ENCODE peak calls at places on chromosome 1, in four cellular contexts. One of them, this sample, is unnamed. For H3K4me1, the result is how much of the 10 kb centered on the place peaks cover.

GRCh38 chr1:109959974-109960744 is 24.4 kb upstream of the AHCYL1 start:
- DNase-seq in mucosa of descending colon: no peak
- DNase-seq in mammary epithelial cell: peak
- DNase-seq in colonic mucosa: peak
- DNase-seq in this sample: no peak

GRCh38 chr1:72086394-72086793 is 195.9 kb downstream of the NEGR1 start:
- DNase-seq in colonic mucosa: no peak
- DNase-seq in mammary epithelial cell: no peak
- DNase-seq in mucosa of descending colon: no peak
- DNase-seq in this sample: no peak

GRCh38 chr1:104856518-104856917 is 1106.8 kb downstream of the AMY1C start:
- DNase-seq in colonic mucosa: no peak
- DNase-seq in mucosa of descending colon: no peak
- DNase-seq in mammary epithelial cell: no peak
- DNase-seq in this sample: no peak

GRCh38 chr1:70361727-70362413 is 7.3 kb upstream of the ANKRD13C start:
- DNase-seq in mammary epithelial cell: no peak
- DNase-seq in mucosa of descending colon: no peak
- DNase-seq in colonic mucosa: no peak
- DNase-seq in this sample: no peak

GRCh38 chr1:183106746-183107145 is 79.3 kb upstream of the LAMC2 start:
- DNase-seq in mucosa of descending colon: no peak
- DNase-seq in colonic mucosa: no peak
- DNase-seq in mammary epithelial cell: no peak
- DNase-seq in this sample: no peak

GRCh38 chr1:247421074-247421473 is 5.1 kb downstream of the NLRP3 start:
- DNase-seq in mammary epithelial cell: peak
- DNase-seq in mucosa of descending colon: no peak
- DNase-seq in colonic mucosa: no peak
- DNase-seq in this sample: no peak

GRCh38 chr1:244304156-244304555 is 147.6 kb downstream of the ADSS2 start:
- DNase-seq in mucosa of descending colon: no peak
- DNase-seq in mammary epithelial cell: no peak
- DNase-seq in colonic mucosa: no peak
- DNase-seq in this sample: peak

GRCh38 chr1:94418664-94419655 is 771 bp downstream of the ABCD3 start:
- DNase-seq in mucosa of descending colon: peak
- DNase-seq in colonic mucosa: peak
- DNase-seq in mammary epithelial cell: peak
- DNase-seq in this sample: peak

GRCh38 chr1:223142795-223143759 is at the start of gene TLR5:
- DNase-seq in mucosa of descending colon: peak
- DNase-seq in mammary epithelial cell: peak
- DNase-seq in colonic mucosa: peak
- DNase-seq in this sample: peak

GRCh38 chr1:226575436-226576390 is 27.1 kb downstream of the STUM start:
- DNase-seq in colonic mucosa: no peak
- DNase-seq in mucosa of descending colon: no peak
- DNase-seq in mammary epithelial cell: no peak
- DNase-seq in this sample: no peak

DNA sequence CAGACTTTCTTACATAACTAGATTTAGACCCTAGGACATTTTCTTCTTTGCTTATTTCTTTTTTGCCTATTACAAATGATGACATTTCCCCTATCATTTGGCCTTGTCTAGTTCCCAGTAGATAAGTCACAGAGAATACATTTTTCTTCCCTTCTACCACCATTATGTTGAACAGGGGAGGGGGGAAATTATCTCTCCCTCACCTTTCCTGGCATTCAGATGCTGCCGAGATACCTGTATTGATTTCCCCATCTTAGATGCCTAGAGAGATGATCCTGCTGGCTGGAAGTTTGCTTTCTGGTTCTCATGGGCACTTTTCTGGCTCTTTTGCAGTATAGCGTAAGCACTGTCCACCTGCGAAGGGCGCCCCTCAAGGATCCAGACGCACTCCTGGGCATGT is 5.7 kb downstream of the IPO9 start:
- DNase-seq in mucosa of descending colon: no peak
- DNase-seq in mammary epithelial cell: no peak
- DNase-seq in colonic mucosa: no peak
- DNase-seq in this sample: no peak
- H3K4me1 ChIP-seq in mucosa of descending colon: under half
- H3K4me1 ChIP-seq in mammary epithelial cell: under half
- H3K4me1 ChIP-seq in colonic mucosa: under half
- H3K4me1 ChIP-seq in this sample: under half

DNA sequence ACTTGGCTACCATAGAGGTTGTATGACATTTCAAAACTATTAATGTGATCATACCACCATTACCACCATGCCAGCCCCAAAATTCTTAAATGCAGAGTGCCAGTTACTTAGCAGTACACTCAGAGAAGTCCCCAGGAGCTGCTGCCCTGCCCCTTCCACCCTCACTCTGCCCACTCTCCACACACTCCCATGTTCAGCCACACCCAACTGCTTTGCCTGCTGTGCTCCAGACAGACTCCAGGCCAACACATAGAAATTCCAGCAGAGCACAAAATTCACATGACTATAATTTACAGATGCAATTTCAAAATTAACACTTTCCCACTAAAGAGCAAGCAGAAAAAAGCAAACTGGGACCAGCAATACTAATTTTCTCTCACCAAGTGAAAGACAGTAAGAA is 176.8 kb downstream of the VAV3 start:
- DNase-seq in mammary epithelial cell: no peak
- DNase-seq in mucosa of descending colon: no peak
- DNase-seq in colonic mucosa: no peak
- DNase-seq in this sample: no peak
- H3K4me3 ChIP-seq in mammary epithelial cell: no peak
- H3K4me3 ChIP-seq in mucosa of descending colon: no peak
- H3K4me3 ChIP-seq in colonic mucosa: no peak
- H3K4me3 ChIP-seq in this sample: no peak

GRCh38 chr1:28112388-28113311 is 24.2 kb upstream of the EYA3 start:
- DNase-seq in colonic mucosa: peak
- DNase-seq in mammary epithelial cell: peak
- DNase-seq in mucosa of descending colon: peak
- DNase-seq in this sample: no peak
- TF ChIP-seq CTCF in colonic mucosa: peak
- TF ChIP-seq CTCF in mammary epithelial cell: peak
- TF ChIP-seq CTCF in mucosa of descending colon: no peak
- TF ChIP-seq CTCF in this sample: no peak

DNA sequence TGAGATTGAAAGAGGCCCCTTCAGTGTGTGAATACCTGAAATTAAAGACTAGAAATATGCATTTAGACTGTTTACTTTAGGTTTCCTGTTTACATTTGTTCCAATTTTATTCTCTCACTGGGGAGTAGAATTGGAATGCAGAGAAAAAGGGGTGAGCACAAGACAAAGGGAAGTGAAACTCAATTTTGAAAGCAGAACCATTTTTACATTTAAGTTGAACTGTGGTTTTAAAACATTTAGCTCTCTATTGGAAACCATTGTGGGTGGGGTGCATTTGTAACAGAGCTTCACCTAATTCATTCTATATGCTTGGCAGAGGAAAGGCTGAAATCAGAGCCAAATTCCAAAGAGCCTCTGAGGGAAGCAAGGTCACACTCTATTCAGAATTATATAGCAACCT is 235.3 kb upstream of the C1orf105 start:
- DNase-seq in colonic mucosa: no peak
- DNase-seq in mucosa of descending colon: no peak
- DNase-seq in mammary epithelial cell: no peak
- DNase-seq in this sample: no peak
- H3K4me1 ChIP-seq in colonic mucosa: under half
- H3K4me1 ChIP-seq in mucosa of descending colon: under half
- H3K4me1 ChIP-seq in mammary epithelial cell: under half
- H3K4me1 ChIP-seq in this sample: under half